ENCODE peak calls at places on chromosomes 12 and 14, in eight cellular contexts. Y is nephron progenitor cell; X is uterus; Z is fibroblast of villous mesenchyme; J is mucosa of descending colon; O is left ventricle myocardium inferior; R is GM10248; T is CD4-positive, alpha-beta T cell. I is an unnamed sample.
A peak's percentile ranks its signal among the peaks of the same experiment; 100 is the strongest.

GRCh38 chr12:49865782-49866135 is 22.9 kb upstream of the BCDIN3D start:
- DNase-seq in T (no peak), O (no peak), Z (no peak), X (no peak), Y (no peak), J (no peak), R (no peak), I (no peak)

GRCh38 chr14:97841762-97842161 is 1044.6 kb downstream of the VRK1 start:
- DNase-seq in O (no peak), Y (no peak), J (no peak), X (no peak), Z (no peak), R (no peak), T (no peak), I (no peak)

GRCh38 chr12:118098911-118099671 is 4.7 kb downstream of the VSIG10 start:
- DNase-seq in X (no peak), T (no peak), Z (no peak), O (no peak), R (no peak), J (peak; percentile 53), Y (no peak), I (peak; percentile 41)

GRCh38 chr14:74302160-74302628 is 540 bp downstream of the ABCD4 start:
- DNase-seq in T (no peak), R (peak; percentile 69), Y (no peak), Z (peak; percentile 54), O (no peak), X (no peak), J (no peak), I (peak; percentile 15)

GRCh38 chr12:11793896-11794295 is 144.4 kb downstream of the ETV6 start:
- DNase-seq in X (no peak), R (no peak), J (no peak), T (no peak), Z (no peak), Y (no peak), O (no peak), I (no peak)

GRCh38 chr14:99174920-99175319 is 97.1 kb downstream of the BCL11B start:
- DNase-seq in Y (no peak), T (no peak), X (no peak), Z (no peak), R (no peak), J (no peak), O (no peak), I (no peak)

GRCh38 chr12:19288603-19289244 is 150.6 kb upstream of the AEBP2 start:
- DNase-seq in R (peak; percentile 26), O (no peak), T (no peak), Y (no peak), J (no peak), X (no peak), Z (peak; percentile 59), I (no peak)

GRCh38 chr14:60655114-60655897 is 6.0 kb upstream of the SIX1 start:
- DNase-seq in O (no peak), R (no peak), J (no peak), T (no peak), X (no peak), Z (no peak), Y (peak; percentile 53), I (no peak)

GRCh38 chr12:15677207-15677606 is 112.0 kb downstream of the EPS8 start:
- DNase-seq in T (no peak), X (no peak), O (no peak), Z (no peak), Y (no peak), J (no peak), R (no peak), I (no peak)

GRCh38 chr14:86038401-86038985 is 508.5 kb downstream of the FLRT2 start:
- DNase-seq in O (no peak), T (no peak), J (no peak), Y (peak; percentile 60), R (peak; percentile 22), Z (peak; percentile 58), X (no peak), I (no peak)

GRCh38 chr12:97075583-97076268 is 168.7 kb downstream of the NEDD1 start:
- DNase-seq in Z (no peak), Y (no peak), J (no peak), O (no peak), T (no peak), R (no peak), X (no peak), I (no peak)

GRCh38 chr12:107567871-107568619 is 117.6 kb upstream of the PWP1 start:
- DNase-seq in T (no peak), R (no peak), Y (no peak), J (no peak), Z (no peak), X (no peak), O (no peak), I (no peak)

GRCh38 chr12:58809064-58809607 is 111.2 kb downstream of the LRIG3 start:
- DNase-seq in R (no peak), Z (peak; percentile 51), T (no peak), J (no peak), Y (no peak), X (no peak), O (no peak), I (no peak)

GRCh38 chr12:58803893-58804292 is 116.4 kb downstream of the LRIG3 start:
- DNase-seq in T (no peak), Z (peak; percentile 86), R (no peak), O (no peak), Y (no peak), X (peak; percentile 27), J (no peak), I (no peak)

GRCh38 chr12:58801986-58802385 is 118.3 kb downstream of the LRIG3 start:
- DNase-seq in J (no peak), X (no peak), R (no peak), O (no peak), Y (peak; percentile 12), Z (peak; percentile 28), T (no peak), I (no peak)

DNA sequence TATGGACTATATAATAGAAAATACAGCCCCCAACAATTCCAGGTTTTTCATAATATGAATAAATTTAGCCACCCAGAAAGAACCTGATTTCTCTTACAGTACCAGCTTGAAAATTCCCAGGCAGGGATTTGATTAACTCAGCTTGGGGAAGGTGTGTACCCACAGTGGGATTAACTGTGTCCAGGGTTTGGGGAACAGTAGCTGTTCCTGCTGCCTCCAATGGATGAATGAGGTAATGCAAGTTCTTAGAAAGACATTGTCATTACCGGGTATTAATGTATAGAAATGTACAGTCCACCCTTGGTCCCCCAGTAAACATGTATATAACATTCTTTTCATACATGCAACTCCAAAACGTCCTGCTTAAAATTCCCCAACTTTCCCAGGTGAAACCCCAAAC is 115.6 kb downstream of the LRIG3 start:
- DNase-seq in X (no peak), Y (no peak), J (no peak), T (no peak), O (no peak), Z (no peak), R (no peak), I (peak; percentile 7)
- TF ChIP-seq CTCF in X (no peak), Y (peak; percentile 51), J (peak; percentile 13), T (no peak), O (peak; percentile 40), Z (peak; percentile 49), R (peak; percentile 12), I (peak; percentile 60)

DNA sequence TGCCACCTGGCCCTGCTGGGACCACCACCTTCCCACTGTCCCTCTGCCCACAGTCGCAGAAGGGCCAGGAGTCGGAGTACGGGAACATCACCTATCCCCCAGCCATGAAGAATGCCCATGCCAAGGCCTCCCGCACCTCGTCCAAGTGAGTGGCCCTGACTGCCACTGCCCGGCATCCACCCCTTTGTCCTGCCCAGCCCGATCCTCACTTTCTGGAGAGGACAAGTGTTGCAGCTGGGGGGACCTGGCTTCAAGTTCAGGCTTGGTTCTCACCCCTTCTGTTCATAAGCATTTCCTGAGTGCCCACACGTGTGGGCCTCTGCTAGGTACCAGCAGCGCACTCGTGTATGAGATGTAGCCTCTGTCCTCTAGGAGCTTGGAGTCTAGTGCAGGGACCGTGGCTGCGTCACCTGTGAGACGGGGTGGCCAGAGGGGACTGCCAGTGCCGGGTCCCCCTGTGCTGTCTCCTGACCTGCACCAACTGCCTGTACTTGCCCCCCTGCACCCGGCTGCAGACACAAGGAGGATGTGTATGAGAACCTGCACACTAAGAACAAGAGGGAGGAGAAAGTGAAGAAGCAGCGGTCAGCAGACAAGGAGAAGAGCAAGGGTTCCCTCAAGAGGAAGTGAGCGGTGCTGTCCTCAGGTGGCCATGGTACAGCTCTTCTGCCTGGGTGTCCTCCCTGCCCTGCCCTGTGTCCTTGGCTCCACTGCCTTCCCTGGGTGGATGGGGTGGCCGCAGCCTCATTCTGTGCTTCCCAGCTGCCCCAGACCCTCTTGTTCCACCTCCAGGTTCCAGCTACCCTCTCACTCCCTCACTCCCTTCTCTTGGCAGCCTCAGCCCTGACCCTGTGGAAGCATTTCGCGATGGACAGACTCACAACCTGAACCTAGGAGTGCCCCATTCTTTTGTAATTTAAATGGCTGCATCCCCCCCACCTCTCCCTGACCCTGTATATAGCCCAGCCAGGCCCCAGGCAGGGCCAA is 9.4 kb downstream of the PTPN6 start:
- DNase-seq in J (peak; percentile 62), T (no peak), O (peak; percentile 14), Y (no peak), R (peak; percentile 57), Z (peak; percentile 36), X (no peak), I (no peak)
- TF ChIP-seq CTCF in J (no peak), T (peak; percentile 13), O (no peak), Y (no peak), R (peak; percentile 59), Z (peak; percentile 32), X (peak; percentile 12), I (no peak)

GRCh38 chr12:132955933-132956725 is at the start of gene ZNF605:
- DNase-seq in T (peak; percentile 80), Y (peak; percentile 83), Z (peak; percentile 90), R (peak; percentile 94), X (peak; percentile 91), J (peak; percentile 90), O (peak; percentile 92), I (peak; percentile 95)

GRCh38 chr12:132953771-132954170 is 2.3 kb downstream of the ZNF605 start:
- DNase-seq in Y (no peak), X (no peak), J (no peak), R (no peak), T (no peak), O (no peak), Z (no peak), I (no peak)

GRCh38 chr12:132953163-132953425 is 3.0 kb downstream of the ZNF605 start:
- DNase-seq in Y (no peak), Z (no peak), T (no peak), J (no peak), O (no peak), X (no peak), R (no peak), I (no peak)

GRCh38 chr12:132954471-132955048 is 1.5 kb downstream of the ZNF605 start:
- DNase-seq in X (no peak), Z (no peak), Y (no peak), O (no peak), T (no peak), J (no peak), R (no peak), I (no peak)

GRCh38 chr12:132955094-132955932 is 793 bp downstream of the ZNF605 start:
- DNase-seq in O (peak; percentile 26), Z (peak; percentile 85), X (peak; percentile 48), Y (peak; percentile 37), T (no peak), J (peak; percentile 34), R (peak; percentile 52), I (peak; percentile 55)
- TF ChIP-seq CTCF in O (no peak), Z (no peak), X (no peak), Y (no peak), T (no peak), J (no peak), R (no peak), I (no peak)

DNA sequence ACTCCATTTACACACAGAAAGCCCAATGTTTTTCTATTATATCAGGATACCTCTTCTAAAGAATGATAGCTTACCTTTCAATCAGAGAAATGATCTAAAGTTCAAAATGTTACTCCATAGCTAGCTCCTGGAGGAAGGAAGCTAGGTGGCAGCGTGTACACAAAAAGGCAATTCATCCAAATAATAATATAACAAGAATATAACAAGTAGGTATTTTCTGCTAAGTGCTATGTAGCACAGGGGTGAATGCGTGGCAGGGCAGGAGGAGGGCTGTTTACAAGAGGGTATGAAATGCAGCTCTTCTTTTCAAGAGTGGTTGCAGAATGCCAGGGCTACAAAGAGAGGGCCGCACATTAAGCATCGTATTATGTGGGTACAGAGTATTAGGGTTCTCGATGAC is 663 bp upstream of the SNAPC1 start:
- DNase-seq in T (no peak), X (no peak), Y (no peak), O (no peak), J (no peak), R (no peak), Z (no peak), I (no peak)
- TF ChIP-seq CTCF in T (no peak), X (no peak), Y (no peak), O (no peak), J (no peak), R (no peak), Z (no peak), I (no peak)

I was measured in Calu3.